ENCODE peak calls at places on chromosomes 16 and 17, in eight cellular contexts. K, C, Q, N, A, F, X and I are unnamed samples.
A peak's percentile ranks its signal among the peaks of the same experiment; 100 is the strongest.

GRCh38 chr17:1906622-1907021 is 76.8 kb downstream of the RPA1 start:
- DNase-seq in X (no peak), K (no peak), N (no peak), Q (no peak), F (no peak), A (no peak), C (no peak), I (no peak)

GRCh38 chr17:48722924-48723554 is at the start of gene PRAC2:
- DNase-seq in F (no peak), X (no peak), N (no peak), C (no peak), K (no peak), Q (no peak), A (no peak), I (no peak)

GRCh38 chr17:78697122-78697845 is 84.8 kb downstream of the CYTH1 start:
- DNase-seq in C (no peak), N (no peak), Q (peak; percentile 83), F (no peak), A (no peak), X (no peak), K (no peak), I (no peak)

GRCh38 chr16:64656471-64656870 is 465.4 kb downstream of the CDH11 start:
- DNase-seq in C (no peak), Q (no peak), N (no peak), A (no peak), F (no peak), X (no peak), K (no peak), I (no peak)

GRCh38 chr17:27457731-27458523 is 1.7 kb downstream of the KSR1 start:
- DNase-seq in X (no peak), Q (peak; percentile 47), F (peak; percentile 40), N (no peak), K (no peak), A (no peak), C (no peak), I (no peak)

GRCh38 chr16:4158143-4159093 is 42.2 kb upstream of the ADCY9 start:
- DNase-seq in A (no peak), Q (no peak), N (no peak), F (no peak), X (no peak), C (no peak), K (no peak), I (no peak)

GRCh38 chr16:30464078-30464477 is 8.5 kb upstream of the ITGAL start:
- DNase-seq in C (no peak), Q (no peak), F (no peak), A (no peak), X (no peak), N (no peak), K (no peak), I (no peak)

GRCh38 chr17:32876414-32877163 is at the start of gene MYO1D:
- DNase-seq in A (peak; percentile 24), F (no peak), K (peak; percentile 80), C (peak; percentile 65), Q (peak; percentile 72), X (peak; percentile 63), N (peak; percentile 58), I (peak; percentile 12)

GRCh38 chr17:43018008-43018853 is 4.0 kb downstream of the VAT1 start:
- DNase-seq in F (no peak), N (no peak), Q (no peak), A (no peak), K (peak; percentile 91), X (peak; percentile 35), C (no peak), I (no peak)

GRCh38 chr17:51045616-51046526 is 74.8 kb downstream of the SPAG9 start:
- DNase-seq in N (no peak), Q (peak; percentile 22), A (no peak), X (no peak), C (no peak), K (no peak), F (no peak), I (no peak)

GRCh38 chr16:57030346-57030902 is 41.1 kb downstream of the NLRC5 start:
- DNase-seq in F (no peak), A (no peak), X (no peak), K (no peak), Q (no peak), N (no peak), C (no peak), I (no peak)

GRCh38 chr17:78403822-78404221 is 25.4 kb downstream of the PGS1 start:
- DNase-seq in X (no peak), A (no peak), C (no peak), F (no peak), Q (no peak), K (no peak), N (no peak), I (no peak)

GRCh38 chr17:71423871-71424546 is 696.8 kb upstream of the SOX9 start:
- DNase-seq in X (no peak), A (no peak), F (no peak), K (no peak), N (no peak), C (no peak), Q (no peak), I (no peak)

GRCh38 chr16:86303787-86304685 is 206.3 kb upstream of the FOXF1 start:
- DNase-seq in K (no peak), Q (no peak), A (no peak), X (no peak), N (no peak), F (no peak), C (no peak), I (no peak)